ENCODE peak calls at places on chromosomes 16 and 17, in four cellular contexts. E is osteocyte, G is RWPE1, W is hepatocyte. T is an unnamed sample.

GRCh38 chr17:75625813-75626486 is 7.3 kb upstream of the SMIM5 start:
- DNase-seq in E (no peak), G (peak), W (peak), T (peak)

GRCh38 chr17:55632236-55632635 is 90.4 kb downstream of the TMEM100 start:
- DNase-seq in E (no peak), G (no peak), W (no peak), T (no peak)

GRCh38 chr16:72172105-72173034 is at the start of gene PMFBP1:
- DNase-seq in E (no peak), G (peak), W (peak), T (peak)

GRCh38 chr16:17017442-17017841 is 453.3 kb downstream of the XYLT1 start:
- DNase-seq in E (no peak), G (no peak), W (no peak), T (no peak)

GRCh38 chr17:83065660-83066542 is 13.5 kb upstream of the METRNL start:
- DNase-seq in E (no peak), G (no peak), W (no peak), T (peak)

GRCh38 chr17:66944365-66945203 is 19.9 kb upstream of the CACNG4 start:
- DNase-seq in E (no peak), G (no peak), W (peak), T (no peak)

GRCh38 chr17:48543854-48544355 is 1.0 kb downstream of the HOXB2 start:
- DNase-seq in E (no peak), G (no peak), W (no peak), T (no peak)

GRCh38 chr16:11493531-11493929 is 93.2 kb downstream of the LITAF start:
- DNase-seq in E (no peak), G (no peak), W (no peak), T (no peak)

GRCh38 chr17:21019976-21020575 is 22.7 kb downstream of the USP22 start:
- DNase-seq in E (no peak), G (no peak), W (no peak), T (peak)
- TF ChIP-seq CTCF in E (peak), G (no peak), W (peak), T (peak)

DNA sequence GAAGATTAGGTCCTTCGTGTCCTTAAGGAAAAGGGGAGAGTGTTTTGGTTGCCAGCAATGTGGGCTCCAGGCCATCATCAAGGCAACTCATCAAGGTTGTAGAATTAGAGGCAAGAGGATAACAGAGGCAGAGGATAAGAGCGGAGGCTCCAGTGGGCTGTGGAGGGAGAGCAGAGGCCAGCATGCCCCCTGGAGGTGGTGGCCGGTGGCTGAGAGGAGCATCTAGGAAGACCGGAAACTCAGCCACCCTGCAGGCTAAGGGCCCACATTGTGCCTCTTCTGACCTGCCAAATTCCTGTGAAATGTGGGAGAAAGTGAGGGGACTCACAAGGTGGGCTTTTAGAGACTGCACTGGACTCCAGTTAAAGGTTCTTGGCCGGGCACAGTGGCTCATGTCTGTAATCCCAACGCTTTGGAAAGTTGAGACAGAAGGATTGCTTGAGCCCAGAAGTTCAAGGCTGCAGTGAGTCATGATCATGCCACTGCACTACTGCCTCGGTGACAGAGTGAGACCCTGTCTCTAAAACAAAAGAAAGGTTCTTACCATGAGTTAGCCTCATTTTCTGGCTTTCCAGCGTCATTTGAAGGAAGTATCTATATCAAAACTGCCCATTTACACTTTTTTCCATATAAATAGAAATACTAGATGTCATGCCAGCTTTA is 62.7 kb upstream of the ADORA2B start:
- DNase-seq in E (no peak), G (no peak), W (no peak), T (peak)
- TF ChIP-seq CTCF in E (no peak), G (no peak), W (no peak), T (no peak)

GRCh38 chr17:58329035-58329807 is 626 bp upstream of the TSPOAP1 start:
- DNase-seq in E (no peak), G (no peak), W (no peak), T (peak)
- TF ChIP-seq CTCF in E (no peak), G (peak), W (no peak), T (peak)

GRCh38 chr16:87053016-87053982 is 263.9 kb downstream of the C16orf95 start:
- DNase-seq in E (no peak), G (no peak), W (no peak), T (no peak)
- TF ChIP-seq CTCF in E (peak), G (peak), W (peak), T (peak)

GRCh38 chr17:71084219-71084618 is 914.9 kb downstream of the KCNJ2 start:
- DNase-seq in E (no peak), G (peak), W (peak), T (no peak)
- TF ChIP-seq CTCF in E (peak), G (peak), W (peak), T (peak)

T was measured in CD14-positive monocyte.